ENCODE peak calls at places on chromosomes 2 and 18, in five cellular contexts. Z is astrocyte of the spinal cord; O is islet precursor cell; Q is CD8-positive, alpha-beta memory T cell; B is progenitor cell of endocrine pancreas. G is an unnamed sample.

GRCh38 chr2:67043781-67044478 is 353.2 kb upstream of the ETAA1 start:
- DNase-seq in Z (no peak), O (no peak), Q (no peak), B (no peak), G (no peak)

GRCh38 chr2:134304726-134305509 is 51.0 kb downstream of the MGAT5 start:
- DNase-seq in Z (no peak), O (no peak), Q (no peak), B (no peak), G (no peak)

GRCh38 chr18:57767259-57768050 is 35.7 kb downstream of the ATP8B1 start:
- DNase-seq in Z (no peak), O (no peak), Q (no peak), B (no peak), G (no peak)

GRCh38 chr2:148615446-148615845 is 29.1 kb upstream of the EPC2 start:
- DNase-seq in Z (peak; percentile 3), O (peak; percentile 84), Q (no peak), B (no peak), G (no peak)

GRCh38 chr2:26724004-26724750 is 31.7 kb downstream of the KCNK3 start:
- DNase-seq in Z (peak; percentile 76), O (no peak), Q (no peak), B (no peak), G (no peak)

GRCh38 chr2:113178891-113179290 is 5.1 kb downstream of the PSD4 start:
- DNase-seq in Z (no peak), O (no peak), Q (no peak), B (no peak), G (no peak)

GRCh38 chr18:22173928-22174301 is 4.5 kb downstream of the GATA6 start:
- DNase-seq in Z (no peak), O (peak; percentile 49), Q (no peak), B (no peak), G (no peak)

GRCh38 chr2:230680463-230681195 is 32.0 kb upstream of the CAB39 start:
- DNase-seq in Z (no peak), O (no peak), Q (no peak), B (no peak), G (no peak)

GRCh38 chr2:160271166-160272086 is 71.4 kb upstream of the ITGB6 start:
- DNase-seq in Z (no peak), O (peak; percentile 82), Q (no peak), B (no peak), G (no peak)

GRCh38 chr2:31922542-31923408 is 88.0 kb downstream of the MEMO1 start:
- DNase-seq in Z (no peak), O (no peak), Q (no peak), B (no peak), G (no peak)

GRCh38 chr2:99507964-99508818 is 18.4 kb upstream of the REV1 start:
- DNase-seq in Z (no peak), O (no peak), Q (no peak), B (no peak), G (no peak)

G was measured in B cell.